ENCODE peak calls at places on chromosomes 6 and 20, in four cellular contexts. Z, Y, K and L are unnamed samples.

GRCh38 chr6:142474446-142475289 is 172.9 kb downstream of the ADGRG6 start:
- ATAC-seq in K (no peak), Y (peak), Z (peak), L (no peak)

GRCh38 chr6:11770546-11771466 is 7.8 kb downstream of the ADTRP start:
- ATAC-seq in K (peak), Y (peak), Z (peak), L (peak)

GRCh38 chr6:104689551-104690205 is 170.0 kb downstream of the HACE1 start:
- ATAC-seq in Z (peak), Y (no peak), K (no peak), L (no peak)

GRCh38 chr6:40441132-40441531 is 146.0 kb downstream of the LRFN2 start:
- ATAC-seq in Z (no peak), Y (no peak), K (no peak), L (no peak)

GRCh38 chr20:16556299-16556698 is 16.9 kb downstream of the KIF16B start:
- ATAC-seq in K (no peak), Z (no peak), Y (no peak), L (no peak)

GRCh38 chr6:73487473-73487872 is 25.9 kb downstream of the MTO1 start:
- ATAC-seq in Y (no peak), Z (no peak), K (no peak), L (no peak)

GRCh38 chr6:34556031-34556471 is at the start of gene SPDEF:
- ATAC-seq in Y (no peak), Z (peak), K (no peak), L (no peak)

GRCh38 chr6:18510644-18511033 is 123.5 kb downstream of the RNF144B start:
- ATAC-seq in Z (no peak), Y (no peak), K (no peak), L (no peak)

GRCh38 chr6:13228264-13229204 is 99.8 kb downstream of the TBC1D7 start:
- ATAC-seq in K (no peak), Z (peak), Y (peak), L (no peak)

GRCh38 chr6:7139835-7140470 is 32.2 kb downstream of the RREB1 start:
- ATAC-seq in Z (no peak), K (no peak), Y (peak), L (no peak)
- TF ChIP-seq POLR2A in Z (no peak), K (no peak), Y (no peak), L (no peak)

DNA sequence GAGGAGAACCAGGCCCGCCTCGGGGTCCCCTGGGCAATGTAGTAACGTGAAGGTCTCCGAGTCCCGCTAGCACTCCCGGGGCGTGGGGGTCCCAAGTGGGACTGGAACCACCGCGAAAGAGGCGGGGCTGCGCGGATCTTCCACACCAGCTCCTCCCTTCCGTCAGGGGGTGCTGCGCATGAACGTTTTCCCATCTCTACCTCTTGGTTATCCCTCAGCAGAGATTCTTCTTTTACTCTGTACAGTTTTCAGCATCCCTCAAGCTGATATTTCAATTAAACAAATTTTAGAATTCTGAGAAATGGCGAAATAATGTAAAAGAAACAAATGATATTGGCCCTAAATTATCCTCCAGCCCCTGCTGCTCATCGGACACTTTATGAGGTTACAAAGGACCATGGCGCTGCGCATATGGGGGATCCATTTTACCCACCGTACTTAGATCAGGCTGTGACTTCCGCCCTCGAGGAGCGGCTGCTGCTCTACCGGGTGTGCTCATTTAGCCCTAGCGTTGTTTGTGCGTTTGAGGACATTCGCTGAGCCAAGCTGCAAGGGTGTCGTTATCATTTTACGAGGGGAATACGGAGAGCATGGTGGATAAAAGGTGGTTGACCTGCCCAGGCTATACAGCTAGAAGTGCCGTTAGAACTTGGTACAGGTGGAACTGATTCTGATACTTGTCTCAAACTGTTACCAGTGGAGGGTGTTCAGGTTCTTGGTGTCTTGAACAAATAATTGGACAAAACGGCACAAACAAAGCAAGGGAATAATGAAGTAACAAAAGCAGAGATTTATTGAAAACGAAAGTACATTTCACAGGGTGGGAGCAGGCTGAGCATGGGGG is 75.2 kb upstream of the CHD6 start:
- ATAC-seq in K (peak), Y (peak), Z (peak), L (peak)
- TF ChIP-seq POLR2A in K (peak), Y (peak), Z (peak), L (peak)

GRCh38 chr20:56359212-56360132 is 698 bp downstream of the FAM210B start:
- ATAC-seq in Y (peak), Z (peak), K (peak), L (peak)
- TF ChIP-seq POLR2A in Y (peak), Z (no peak), K (no peak), L (peak)

DNA sequence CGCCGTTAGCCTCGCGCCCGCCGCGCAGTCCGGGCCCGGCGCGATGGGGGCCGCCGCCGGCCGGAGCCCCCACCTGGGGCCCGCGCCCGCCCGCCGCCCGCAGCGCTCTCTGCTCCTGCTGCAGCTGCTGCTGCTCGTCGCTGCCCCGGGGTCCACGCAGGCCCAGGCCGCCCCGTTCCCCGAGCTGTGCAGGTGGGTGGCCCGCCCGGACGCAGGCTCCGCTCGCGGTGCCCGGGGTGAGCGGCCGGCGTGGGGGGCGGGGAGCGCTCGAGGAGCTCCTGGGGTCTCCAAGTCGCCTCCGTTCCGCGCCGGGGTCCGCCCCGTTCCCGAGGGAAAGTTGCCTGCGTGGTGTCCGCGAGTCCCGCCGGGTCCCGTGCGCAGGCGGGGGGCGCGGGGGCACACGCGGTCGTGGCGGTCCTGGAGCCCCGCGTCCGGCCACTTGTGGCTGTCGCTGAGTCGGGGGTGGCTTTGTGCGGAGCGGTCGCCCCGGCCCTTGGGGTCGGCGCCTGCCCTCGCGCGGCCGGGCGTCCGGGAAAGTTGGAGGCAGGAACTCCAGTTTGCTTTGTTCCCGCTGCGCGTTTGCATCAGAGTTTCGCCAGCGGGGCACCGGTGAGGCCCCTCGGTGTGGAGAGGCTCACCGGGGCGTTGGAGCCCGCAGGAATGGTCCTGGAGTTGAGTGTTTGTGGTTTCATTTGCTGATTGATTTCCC is 476 bp downstream of the IGF2R start:
- ATAC-seq in K (peak), Z (peak), Y (peak), L (peak)
- TF ChIP-seq POLR2A in K (no peak), Z (no peak), Y (no peak), L (peak)